ENCODE peak calls at places on chromosomes 5 and 9, in four cellular contexts. F is lung, G is progenitor cell of endocrine pancreas, R is HT1080. H is an unnamed sample.
A peak's percentile ranks its signal among the peaks of the same experiment; 100 is the strongest.

GRCh38 chr9:8895498-8896224 is 1096.1 kb upstream of the DMAC1 start:
- DNase-seq in F (no peak), G (no peak), R (peak; percentile 43), H (no peak)

GRCh38 chr9:38057416-38058195 is 11.4 kb downstream of the SHB start:
- DNase-seq in F (no peak), G (no peak), R (no peak), H (peak; percentile 76)

GRCh38 chr9:81604306-81605153 is 84.8 kb downstream of the TLE1 start:
- DNase-seq in F (no peak), G (no peak), R (no peak), H (no peak)

GRCh38 chr9:29691758-29692407 is 2118.6 kb upstream of the C9orf72 start:
- DNase-seq in F (no peak), G (no peak), R (peak; percentile 38), H (no peak)

GRCh38 chr5:168354397-168354796 is 63.0 kb downstream of the WWC1 start:
- DNase-seq in F (no peak), G (no peak), R (no peak), H (no peak)

GRCh38 chr9:37954581-37954981 is 50.7 kb upstream of the SLC25A51 start:
- DNase-seq in F (no peak), G (no peak), R (no peak), H (no peak)

GRCh38 chr9:11946521-11946920 is 746.7 kb upstream of the TYRP1 start:
- DNase-seq in F (no peak), G (no peak), R (peak; percentile 42), H (no peak)

GRCh38 chr9:69355232-69355631 is 30.2 kb downstream of the ENTREP1 start:
- DNase-seq in F (no peak), G (no peak), R (no peak), H (no peak)

GRCh38 chr5:115842089-115842881 is 550 bp downstream of the AP3S1 start:
- DNase-seq in F (no peak), G (peak; percentile 70), R (peak; percentile 76), H (no peak)

GRCh38 chr5:372911-373709 is 51.6 kb downstream of the AHRR start:
- DNase-seq in F (peak; percentile 27), G (peak; percentile 8), R (no peak), H (no peak)

GRCh38 chr9:8660383-8660782 is 860.8 kb upstream of the DMAC1 start:
- DNase-seq in F (no peak), G (no peak), R (peak; percentile 61), H (no peak)

GRCh38 chr5:133746834-133747233 is 134.5 kb upstream of the FSTL4 start:
- DNase-seq in F (no peak), G (no peak), R (peak; percentile 31), H (no peak)

GRCh38 chr5:9712506-9713285 is 82.5 kb upstream of the TAS2R1 start:
- DNase-seq in F (no peak), G (no peak), R (peak; percentile 84), H (no peak)

GRCh38 chr5:144944936-144945335 is 774.3 kb downstream of the KCTD16 start:
- DNase-seq in F (no peak), G (no peak), R (no peak), H (no peak)

GRCh38 chr5:164119806-164120440 is 614.5 kb downstream of the MAT2B start:
- DNase-seq in F (no peak), G (no peak), R (peak; percentile 72), H (no peak)

GRCh38 chr5:131622633-131623032 is 12.4 kb downstream of the RAPGEF6 start:
- DNase-seq in F (no peak), G (no peak), R (peak; percentile 86), H (no peak)

H was measured in breast epithelium.